ENCODE peak calls at places on chromosomes 3 and 15, in nine cellular contexts. One of them, this sample, is unnamed.

GRCh38 chr3:187385296-187385695 is 17.1 kb downstream of the RTP4 start:
- DNase-seq in astrocyte of the spinal cord: no peak
- DNase-seq in ovary: no peak
- DNase-seq in GM06990: no peak
- DNase-seq in fibroblast of pulmonary artery: no peak
- DNase-seq in cardiac fibroblast: no peak
- DNase-seq in fibroblast of lung: no peak
- DNase-seq in cardiac muscle cell: no peak
- DNase-seq in fibroblast of mammary gland: no peak
- DNase-seq in this sample: no peak

GRCh38 chr3:143128212-143128611 is 8.6 kb downstream of the CHST2 start:
- DNase-seq in astrocyte of the spinal cord: no peak
- DNase-seq in ovary: no peak
- DNase-seq in GM06990: no peak
- DNase-seq in fibroblast of pulmonary artery: no peak
- DNase-seq in cardiac fibroblast: no peak
- DNase-seq in fibroblast of lung: no peak
- DNase-seq in cardiac muscle cell: no peak
- DNase-seq in fibroblast of mammary gland: no peak
- DNase-seq in this sample: no peak

GRCh38 chr3:113222412-113223086 is 11.2 kb downstream of the BOC start:
- DNase-seq in astrocyte of the spinal cord: no peak
- DNase-seq in ovary: no peak
- DNase-seq in GM06990: no peak
- DNase-seq in fibroblast of pulmonary artery: no peak
- DNase-seq in cardiac fibroblast: no peak
- DNase-seq in fibroblast of lung: peak
- DNase-seq in cardiac muscle cell: no peak
- DNase-seq in fibroblast of mammary gland: no peak
- DNase-seq in this sample: no peak

GRCh38 chr3:141261472-141262171 is 30.0 kb downstream of the PXYLP1 start:
- DNase-seq in astrocyte of the spinal cord: no peak
- DNase-seq in ovary: no peak
- DNase-seq in GM06990: no peak
- DNase-seq in fibroblast of pulmonary artery: no peak
- DNase-seq in cardiac fibroblast: no peak
- DNase-seq in fibroblast of lung: no peak
- DNase-seq in cardiac muscle cell: no peak
- DNase-seq in fibroblast of mammary gland: no peak
- DNase-seq in this sample: no peak

GRCh38 chr3:172965256-172965655 is 175.8 kb downstream of the SPATA16 start:
- DNase-seq in astrocyte of the spinal cord: peak
- DNase-seq in ovary: no peak
- DNase-seq in GM06990: no peak
- DNase-seq in fibroblast of pulmonary artery: peak
- DNase-seq in cardiac fibroblast: peak
- DNase-seq in fibroblast of lung: peak
- DNase-seq in cardiac muscle cell: peak
- DNase-seq in fibroblast of mammary gland: no peak
- DNase-seq in this sample: no peak

GRCh38 chr3:51311055-51311454 is 74.0 kb upstream of the MANF start:
- DNase-seq in astrocyte of the spinal cord: peak
- DNase-seq in ovary: no peak
- DNase-seq in GM06990: no peak
- DNase-seq in fibroblast of pulmonary artery: peak
- DNase-seq in cardiac fibroblast: peak
- DNase-seq in fibroblast of lung: peak
- DNase-seq in cardiac muscle cell: peak
- DNase-seq in fibroblast of mammary gland: peak
- DNase-seq in this sample: peak

GRCh38 chr3:51967384-51968174 is at the start of gene PCBP4:
- DNase-seq in astrocyte of the spinal cord: peak
- DNase-seq in ovary: peak
- DNase-seq in GM06990: no peak
- DNase-seq in fibroblast of pulmonary artery: peak
- DNase-seq in cardiac fibroblast: no peak
- DNase-seq in fibroblast of lung: peak
- DNase-seq in cardiac muscle cell: peak
- DNase-seq in fibroblast of mammary gland: no peak
- DNase-seq in this sample: no peak

GRCh38 chr3:11933529-11933928 is 70.7 kb upstream of the SYN2 start:
- DNase-seq in astrocyte of the spinal cord: no peak
- DNase-seq in ovary: no peak
- DNase-seq in GM06990: no peak
- DNase-seq in fibroblast of pulmonary artery: no peak
- DNase-seq in cardiac fibroblast: no peak
- DNase-seq in fibroblast of lung: no peak
- DNase-seq in cardiac muscle cell: no peak
- DNase-seq in fibroblast of mammary gland: no peak
- DNase-seq in this sample: no peak

GRCh38 chr3:130699765-130700164 is 46.9 kb downstream of the PIK3R4 start:
- DNase-seq in astrocyte of the spinal cord: no peak
- DNase-seq in ovary: no peak
- DNase-seq in GM06990: peak
- DNase-seq in fibroblast of pulmonary artery: peak
- DNase-seq in cardiac fibroblast: peak
- DNase-seq in fibroblast of lung: no peak
- DNase-seq in cardiac muscle cell: peak
- DNase-seq in fibroblast of mammary gland: peak
- DNase-seq in this sample: peak

GRCh38 chr15:95362306-95362705 is 968.2 kb upstream of the NR2F2 start:
- DNase-seq in astrocyte of the spinal cord: no peak
- DNase-seq in ovary: no peak
- DNase-seq in GM06990: no peak
- DNase-seq in fibroblast of pulmonary artery: no peak
- DNase-seq in cardiac fibroblast: no peak
- DNase-seq in fibroblast of lung: no peak
- DNase-seq in cardiac muscle cell: no peak
- DNase-seq in fibroblast of mammary gland: no peak
- DNase-seq in this sample: no peak

GRCh38 chr15:67195305-67195704 is 59.2 kb downstream of the AAGAB start:
- DNase-seq in astrocyte of the spinal cord: no peak
- DNase-seq in ovary: no peak
- DNase-seq in GM06990: no peak
- DNase-seq in fibroblast of pulmonary artery: no peak
- DNase-seq in cardiac fibroblast: no peak
- DNase-seq in fibroblast of lung: no peak
- DNase-seq in cardiac muscle cell: no peak
- DNase-seq in fibroblast of mammary gland: no peak
- DNase-seq in this sample: no peak

GRCh38 chr3:177726807-177727206 is 529.5 kb upstream of the TBL1XR1 start:
- DNase-seq in astrocyte of the spinal cord: no peak
- DNase-seq in ovary: no peak
- DNase-seq in GM06990: no peak
- DNase-seq in fibroblast of pulmonary artery: no peak
- DNase-seq in cardiac fibroblast: no peak
- DNase-seq in fibroblast of lung: no peak
- DNase-seq in cardiac muscle cell: no peak
- DNase-seq in fibroblast of mammary gland: no peak
- DNase-seq in this sample: no peak

DNA sequence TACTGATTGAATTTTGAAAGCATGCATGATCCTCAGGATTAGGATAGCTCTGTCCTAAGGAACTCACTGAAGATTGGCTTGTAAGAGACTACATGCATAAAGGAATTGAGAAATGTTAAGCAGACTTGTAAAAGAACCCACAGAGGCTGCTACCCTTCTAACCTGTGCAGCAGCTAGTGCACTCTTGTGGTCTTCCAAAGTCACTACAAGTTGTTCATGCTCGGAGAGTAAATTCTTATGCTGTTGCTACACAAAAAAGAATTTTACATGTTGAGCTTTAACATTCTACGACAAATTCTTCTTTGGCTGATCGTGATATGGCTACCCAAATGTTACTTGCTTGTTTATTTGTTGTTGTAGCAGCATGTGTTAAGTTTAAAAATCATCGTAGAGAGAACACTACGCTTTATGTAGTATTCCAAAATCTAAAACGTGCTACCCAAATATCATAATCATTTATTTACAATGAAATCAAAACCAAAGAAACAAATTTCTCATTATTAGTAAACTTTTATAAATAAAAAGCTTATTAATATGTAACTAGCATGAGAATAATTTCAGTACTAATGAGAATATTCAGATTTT is 55.0 kb downstream of the GOLIM4 start:
- DNase-seq in astrocyte of the spinal cord: peak
- DNase-seq in ovary: no peak
- DNase-seq in GM06990: no peak
- DNase-seq in fibroblast of pulmonary artery: peak
- DNase-seq in cardiac fibroblast: peak
- DNase-seq in fibroblast of lung: peak
- DNase-seq in cardiac muscle cell: peak
- DNase-seq in fibroblast of mammary gland: peak
- DNase-seq in this sample: peak
- TF ChIP-seq CTCF in astrocyte of the spinal cord: peak
- TF ChIP-seq CTCF in ovary: no peak
- TF ChIP-seq CTCF in GM06990: peak
- TF ChIP-seq CTCF in fibroblast of pulmonary artery: peak
- TF ChIP-seq CTCF in cardiac fibroblast: peak
- TF ChIP-seq CTCF in fibroblast of lung: peak
- TF ChIP-seq CTCF in cardiac muscle cell: peak
- TF ChIP-seq CTCF in fibroblast of mammary gland: peak
- TF ChIP-seq CTCF in this sample: peak

GRCh38 chr3:151214459-151214858 is 11.4 kb upstream of the GPR171 start:
- DNase-seq in astrocyte of the spinal cord: no peak
- DNase-seq in ovary: no peak
- DNase-seq in GM06990: no peak
- DNase-seq in fibroblast of pulmonary artery: no peak
- DNase-seq in cardiac fibroblast: no peak
- DNase-seq in fibroblast of lung: no peak
- DNase-seq in cardiac muscle cell: no peak
- DNase-seq in fibroblast of mammary gland: no peak
- DNase-seq in this sample: no peak
- TF ChIP-seq CTCF in astrocyte of the spinal cord: no peak
- TF ChIP-seq CTCF in ovary: no peak
- TF ChIP-seq CTCF in GM06990: no peak
- TF ChIP-seq CTCF in fibroblast of pulmonary artery: no peak
- TF ChIP-seq CTCF in cardiac fibroblast: no peak
- TF ChIP-seq CTCF in fibroblast of lung: no peak
- TF ChIP-seq CTCF in cardiac muscle cell: no peak
- TF ChIP-seq CTCF in fibroblast of mammary gland: no peak
- TF ChIP-seq CTCF in this sample: no peak

GRCh38 chr3:156341831-156342416 is 213.0 kb downstream of the SSR3 start:
- DNase-seq in astrocyte of the spinal cord: no peak
- DNase-seq in ovary: no peak
- DNase-seq in GM06990: peak
- DNase-seq in fibroblast of pulmonary artery: no peak
- DNase-seq in cardiac fibroblast: no peak
- DNase-seq in fibroblast of lung: no peak
- DNase-seq in cardiac muscle cell: no peak
- DNase-seq in fibroblast of mammary gland: no peak
- DNase-seq in this sample: no peak
- TF ChIP-seq CTCF in astrocyte of the spinal cord: no peak
- TF ChIP-seq CTCF in ovary: no peak
- TF ChIP-seq CTCF in GM06990: peak
- TF ChIP-seq CTCF in fibroblast of pulmonary artery: no peak
- TF ChIP-seq CTCF in cardiac fibroblast: no peak
- TF ChIP-seq CTCF in fibroblast of lung: no peak
- TF ChIP-seq CTCF in cardiac muscle cell: no peak
- TF ChIP-seq CTCF in fibroblast of mammary gland: no peak
- TF ChIP-seq CTCF in this sample: no peak

GRCh38 chr3:121529308-121529707 is 16.5 kb downstream of the POLQ start:
- DNase-seq in astrocyte of the spinal cord: peak
- DNase-seq in ovary: no peak
- DNase-seq in GM06990: no peak
- DNase-seq in fibroblast of pulmonary artery: peak
- DNase-seq in cardiac fibroblast: peak
- DNase-seq in fibroblast of lung: peak
- DNase-seq in cardiac muscle cell: peak
- DNase-seq in fibroblast of mammary gland: peak
- DNase-seq in this sample: no peak
- TF ChIP-seq CTCF in astrocyte of the spinal cord: peak
- TF ChIP-seq CTCF in ovary: no peak
- TF ChIP-seq CTCF in GM06990: peak
- TF ChIP-seq CTCF in fibroblast of pulmonary artery: peak
- TF ChIP-seq CTCF in cardiac fibroblast: peak
- TF ChIP-seq CTCF in fibroblast of lung: peak
- TF ChIP-seq CTCF in cardiac muscle cell: peak
- TF ChIP-seq CTCF in fibroblast of mammary gland: peak
- TF ChIP-seq CTCF in this sample: peak

DNA sequence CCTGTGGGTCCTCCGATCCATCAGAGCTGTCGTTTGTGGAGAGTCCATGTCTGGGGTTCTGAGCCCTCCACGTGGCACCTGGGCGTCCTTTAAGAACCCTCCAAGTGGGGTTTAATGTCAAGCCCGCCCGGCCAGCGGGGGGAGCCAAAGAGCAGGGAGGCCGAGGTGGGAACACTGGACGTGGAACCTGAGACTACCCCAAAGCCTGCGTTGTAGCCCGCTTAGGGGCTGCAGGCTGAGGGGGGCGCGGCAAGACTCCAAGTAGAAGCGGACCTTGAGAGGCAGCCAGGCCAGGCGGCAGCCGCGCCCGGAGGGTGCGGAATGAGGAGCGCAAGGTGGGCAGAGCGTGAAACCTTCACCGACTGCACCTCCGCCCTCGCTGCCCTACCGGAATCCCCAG is 126.2 kb upstream of the ATP10A start:
- DNase-seq in astrocyte of the spinal cord: no peak
- DNase-seq in ovary: no peak
- DNase-seq in GM06990: no peak
- DNase-seq in fibroblast of pulmonary artery: no peak
- DNase-seq in cardiac fibroblast: no peak
- DNase-seq in fibroblast of lung: no peak
- DNase-seq in cardiac muscle cell: no peak
- DNase-seq in fibroblast of mammary gland: no peak
- DNase-seq in this sample: no peak
- TF ChIP-seq CTCF in astrocyte of the spinal cord: no peak
- TF ChIP-seq CTCF in ovary: no peak
- TF ChIP-seq CTCF in GM06990: no peak
- TF ChIP-seq CTCF in fibroblast of pulmonary artery: no peak
- TF ChIP-seq CTCF in cardiac fibroblast: no peak
- TF ChIP-seq CTCF in fibroblast of lung: no peak
- TF ChIP-seq CTCF in cardiac muscle cell: no peak
- TF ChIP-seq CTCF in fibroblast of mammary gland: no peak
- TF ChIP-seq CTCF in this sample: no peak

GRCh38 chr15:73691398-73691797 is 7.2 kb downstream of the CD276 start:
- DNase-seq in astrocyte of the spinal cord: peak
- DNase-seq in ovary: peak
- DNase-seq in GM06990: no peak
- DNase-seq in fibroblast of pulmonary artery: peak
- DNase-seq in cardiac fibroblast: peak
- DNase-seq in fibroblast of lung: peak
- DNase-seq in cardiac muscle cell: peak
- DNase-seq in fibroblast of mammary gland: peak
- DNase-seq in this sample: peak
- TF ChIP-seq CTCF in astrocyte of the spinal cord: peak
- TF ChIP-seq CTCF in ovary: no peak
- TF ChIP-seq CTCF in GM06990: no peak
- TF ChIP-seq CTCF in fibroblast of pulmonary artery: peak
- TF ChIP-seq CTCF in cardiac fibroblast: peak
- TF ChIP-seq CTCF in fibroblast of lung: no peak
- TF ChIP-seq CTCF in cardiac muscle cell: peak
- TF ChIP-seq CTCF in fibroblast of mammary gland: peak
- TF ChIP-seq CTCF in this sample: no peak

This sample was measured in MCF 10A.